ENCODE peak calls at places on chromosomes 3 and 15, in six cellular contexts. T is H1, B is neuronal stem cell, U is mesendoderm, N is IMR-90, P is H9. K is an unnamed sample.

GRCh38 chr3:179265092-179265491 is 14.2 kb upstream of the KCNMB3 start:
- DNase-seq in T (no peak), B (no peak), U (no peak), N (no peak), P (no peak), K (no peak)

GRCh38 chr3:157872902-157873301 is 233.3 kb downstream of the SHOX2 start:
- DNase-seq in T (no peak), B (no peak), U (no peak), N (no peak), P (no peak), K (no peak)

GRCh38 chr15:99143655-99144610 is 39.1 kb downstream of the SYNM start:
- DNase-seq in T (no peak), B (no peak), U (peak), N (peak), P (peak), K (peak)

GRCh38 chr3:74074700-74075099 is 450.0 kb upstream of the PDZRN3 start:
- DNase-seq in T (no peak), B (no peak), U (no peak), N (no peak), P (no peak), K (no peak)

GRCh38 chr3:44529927-44530326 is 25.1 kb upstream of the ZKSCAN7 start:
- DNase-seq in T (no peak), B (no peak), U (no peak), N (peak), P (no peak), K (no peak)

GRCh38 chr15:70569718-70570231 is 193.6 kb downstream of the UACA start:
- DNase-seq in T (no peak), B (no peak), U (no peak), N (peak), P (no peak), K (peak)

GRCh38 chr3:106183762-106184391 is 315.1 kb upstream of the CBLB start:
- DNase-seq in T (no peak), B (no peak), U (peak), N (peak), P (no peak), K (peak)

GRCh38 chr15:64997911-64998310 is 8.2 kb upstream of the SPG21 start:
- DNase-seq in T (no peak), B (no peak), U (no peak), N (no peak), P (no peak), K (no peak)

GRCh38 chr3:177498037-177498857 is 301.0 kb upstream of the TBL1XR1 start:
- DNase-seq in T (no peak), B (no peak), U (peak), N (peak), P (no peak), K (no peak)

DNA sequence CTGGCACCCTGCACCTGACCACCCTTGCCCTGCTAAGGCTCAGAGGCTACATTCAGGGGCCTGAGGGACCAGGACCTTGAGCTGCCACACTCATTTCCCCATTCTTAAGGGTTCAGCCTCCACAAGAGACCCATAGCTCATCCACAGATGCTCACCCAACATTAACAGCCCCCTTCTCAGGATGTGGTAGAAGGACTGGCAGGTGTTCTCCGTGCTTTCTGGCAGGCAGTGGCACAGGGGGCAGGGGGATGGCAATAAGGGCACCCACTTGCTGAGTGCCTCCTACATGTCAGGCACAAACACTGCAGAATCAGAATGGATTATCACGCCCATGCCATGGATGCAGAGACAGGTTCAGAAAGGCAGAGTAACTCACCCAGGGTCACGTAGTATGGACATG is 9.5 kb downstream of the MAPKAPK3 start:
- DNase-seq in T (no peak), B (no peak), U (no peak), N (no peak), P (no peak), K (no peak)
- H3K4me2 ChIP-seq in T (no peak), B (no peak), U (no peak), N (no peak), P (no peak), K (no peak)

GRCh38 chr3:172198428-172198827 is 159.1 kb downstream of the FNDC3B start:
- DNase-seq in T (no peak), B (no peak), U (no peak), N (no peak), P (no peak), K (no peak)
- H3K23ac ChIP-seq in T (no peak), B (no peak), U (no peak), N (peak), P (no peak), K (no peak)

GRCh38 chr3:189324538-189325138 is 152.9 kb downstream of the TPRG1 start:
- DNase-seq in T (no peak), B (no peak), U (no peak), N (peak), P (no peak), K (peak)
- H3K4me2 ChIP-seq in T (no peak), B (no peak), U (no peak), N (no peak), P (no peak), K (peak)

GRCh38 chr15:33500432-33500831 is 189.7 kb downstream of the RYR3 start:
- DNase-seq in T (no peak), B (no peak), U (no peak), N (no peak), P (no peak), K (no peak)
- H3K23ac ChIP-seq in T (no peak), B (no peak), U (no peak), N (no peak), P (no peak), K (no peak)

GRCh38 chr15:60345616-60346015 is 52.2 kb downstream of the ANXA2 start:
- DNase-seq in T (no peak), B (no peak), U (no peak), N (no peak), P (no peak), K (no peak)
- H3K4me2 ChIP-seq in T (no peak), B (no peak), U (no peak), N (no peak), P (no peak), K (no peak)